ENCODE peak calls at places on chromosomes 2 and 18, in five cellular contexts. One of them, this sample, is unnamed.

GRCh38 chr2:236317938-236318396 is 53.8 kb upstream of the ASB18 start:
- DNase-seq in transverse colon: peak; percentile 67
- DNase-seq in HL-60: no peak
- DNase-seq in GM23338: no peak
- DNase-seq in GM12891: no peak
- DNase-seq in this sample: no peak

GRCh38 chr2:22634167-22634566 is 750.8 kb upstream of the KLHL29 start:
- DNase-seq in GM23338: no peak
- DNase-seq in HL-60: no peak
- DNase-seq in transverse colon: no peak
- DNase-seq in GM12891: no peak
- DNase-seq in this sample: no peak

GRCh38 chr18:23099621-23100020 is 35.7 kb upstream of the CABLES1 start:
- DNase-seq in GM23338: no peak
- DNase-seq in HL-60: no peak
- DNase-seq in GM12891: no peak
- DNase-seq in transverse colon: peak; percentile 69
- DNase-seq in this sample: peak; percentile 62

GRCh38 chr2:224909885-224910517 is 132.3 kb downstream of the DOCK10 start:
- DNase-seq in GM12891: no peak
- DNase-seq in HL-60: peak; percentile 62
- DNase-seq in transverse colon: no peak
- DNase-seq in GM23338: peak; percentile 30
- DNase-seq in this sample: peak; percentile 67

GRCh38 chr2:189560273-189560586 is 20.4 kb downstream of the SLC40A1 start:
- DNase-seq in HL-60: no peak
- DNase-seq in GM23338: no peak
- DNase-seq in transverse colon: no peak
- DNase-seq in GM12891: no peak
- DNase-seq in this sample: no peak

GRCh38 chr2:236631361-236632291 is 62.0 kb downstream of the ACKR3 start:
- DNase-seq in HL-60: no peak
- DNase-seq in GM23338: no peak
- DNase-seq in transverse colon: no peak
- DNase-seq in GM12891: no peak
- DNase-seq in this sample: no peak

GRCh38 chr18:12296087-12296403 is 12.0 kb upstream of the TUBB6 start:
- DNase-seq in HL-60: no peak
- DNase-seq in GM12891: no peak
- DNase-seq in transverse colon: no peak
- DNase-seq in GM23338: no peak
- DNase-seq in this sample: no peak

GRCh38 chr18:6731197-6731596 is 1.7 kb downstream of the ARHGAP28 start:
- DNase-seq in GM12891: no peak
- DNase-seq in transverse colon: no peak
- DNase-seq in GM23338: peak; percentile 25
- DNase-seq in HL-60: no peak
- DNase-seq in this sample: no peak

GRCh38 chr2:236712304-236712703 is 142.7 kb downstream of the ACKR3 start:
- DNase-seq in GM23338: no peak
- DNase-seq in transverse colon: no peak
- DNase-seq in GM12891: no peak
- DNase-seq in HL-60: no peak
- DNase-seq in this sample: no peak

GRCh38 chr18:61546598-61546997 is 213.4 kb downstream of the CDH20 start:
- DNase-seq in GM23338: no peak
- DNase-seq in HL-60: no peak
- DNase-seq in GM12891: no peak
- DNase-seq in transverse colon: no peak
- DNase-seq in this sample: no peak

GRCh38 chr2:111066062-111066593 is 54.6 kb upstream of the BCL2L11 start:
- DNase-seq in GM23338: no peak
- DNase-seq in GM12891: no peak
- DNase-seq in HL-60: peak; percentile 21
- DNase-seq in transverse colon: no peak
- DNase-seq in this sample: no peak

GRCh38 chr2:48006094-48006493 is 99.8 kb upstream of the FBXO11 start:
- DNase-seq in GM12891: no peak
- DNase-seq in HL-60: no peak
- DNase-seq in GM23338: peak; percentile 17
- DNase-seq in transverse colon: no peak
- DNase-seq in this sample: no peak

GRCh38 chr2:120520929-120521912 is 175.3 kb downstream of the INHBB start:
- DNase-seq in HL-60: peak; percentile 25
- DNase-seq in GM12891: peak; percentile 41
- DNase-seq in GM23338: peak; percentile 82
- DNase-seq in transverse colon: peak; percentile 41
- DNase-seq in this sample: peak; percentile 40

GRCh38 chr18:9705183-9705864 is 2.8 kb upstream of the RAB31 start:
- DNase-seq in GM12891: no peak
- DNase-seq in GM23338: no peak
- DNase-seq in transverse colon: no peak
- DNase-seq in HL-60: no peak
- DNase-seq in this sample: no peak

GRCh38 chr2:75210409-75210808 is 11.1 kb upstream of the TACR1 start:
- DNase-seq in HL-60: no peak
- DNase-seq in transverse colon: no peak
- DNase-seq in GM23338: no peak
- DNase-seq in GM12891: no peak
- DNase-seq in this sample: no peak

GRCh38 chr2:27369471-27370025 is 590 bp downstream of the EIF2B4 start:
- DNase-seq in GM12891: no peak
- DNase-seq in transverse colon: no peak
- DNase-seq in HL-60: peak; percentile 54
- DNase-seq in GM23338: peak; percentile 84
- DNase-seq in this sample: peak; percentile 52

GRCh38 chr2:134457765-134458202 is 203.9 kb downstream of the MGAT5 start:
- DNase-seq in HL-60: no peak
- DNase-seq in transverse colon: no peak
- DNase-seq in GM12891: no peak
- DNase-seq in GM23338: no peak
- DNase-seq in this sample: no peak

GRCh38 chr2:8571792-8572499 is 109.9 kb upstream of the ID2 start:
- DNase-seq in transverse colon: peak; percentile 28
- DNase-seq in GM23338: no peak
- DNase-seq in HL-60: no peak
- DNase-seq in GM12891: no peak
- DNase-seq in this sample: no peak

GRCh38 chr2:145185696-145186095 is 665.8 kb upstream of the ZEB2 start:
- DNase-seq in GM12891: no peak
- DNase-seq in GM23338: no peak
- DNase-seq in HL-60: no peak
- DNase-seq in transverse colon: no peak
- DNase-seq in this sample: no peak

GRCh38 chr2:3154146-3154545 is 223.5 kb downstream of the EIPR1 start:
- DNase-seq in GM12891: no peak
- DNase-seq in HL-60: peak; percentile 25
- DNase-seq in GM23338: no peak
- DNase-seq in transverse colon: no peak
- DNase-seq in this sample: no peak

GRCh38 chr18:37565985-37566478 is 434 bp upstream of the CELF4 start:
- DNase-seq in HL-60: no peak
- DNase-seq in GM23338: peak; percentile 77
- DNase-seq in GM12891: no peak
- DNase-seq in transverse colon: no peak
- DNase-seq in this sample: no peak

DNA sequence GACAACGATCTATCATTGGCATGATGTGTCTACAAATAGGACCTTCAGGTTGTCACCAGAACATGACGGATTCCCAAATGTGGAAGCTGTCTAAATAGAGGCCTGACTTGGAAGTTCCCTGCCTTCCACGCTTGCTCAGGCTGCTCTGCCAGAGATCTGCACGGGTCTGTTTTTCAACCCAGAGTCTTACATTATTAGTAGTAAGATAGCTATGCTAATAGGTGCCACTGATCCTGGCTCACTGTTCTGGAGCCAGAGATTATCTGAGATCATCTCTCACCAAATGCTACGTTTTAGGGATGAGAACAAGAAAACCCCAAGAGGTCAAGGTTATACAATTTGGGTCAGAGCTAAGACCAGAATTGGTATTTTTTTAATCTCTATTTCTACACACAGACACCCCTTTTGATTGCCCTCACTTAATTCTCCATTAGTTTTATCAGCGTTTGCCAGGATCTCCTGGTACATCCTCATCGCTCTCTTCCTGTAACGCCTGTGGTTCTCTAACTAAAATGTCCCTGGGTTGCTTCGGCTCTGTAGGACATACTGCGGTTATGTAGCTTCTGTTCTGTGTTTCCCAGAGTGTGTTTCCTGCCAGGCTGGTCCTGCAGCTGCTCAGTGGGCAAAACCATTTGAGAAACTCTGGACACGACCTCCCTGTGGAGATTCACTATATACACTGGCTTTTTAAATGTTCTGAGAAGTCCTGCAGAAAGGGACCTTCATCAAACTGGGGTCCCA is 5.7 kb downstream of the CDC42EP3 start:
- DNase-seq in GM23338: no peak
- DNase-seq in GM12891: no peak
- DNase-seq in HL-60: no peak
- DNase-seq in transverse colon: no peak
- DNase-seq in this sample: no peak
- TF ChIP-seq POLR2AphosphoS5 in GM23338: no peak
- TF ChIP-seq POLR2AphosphoS5 in GM12891: no peak
- TF ChIP-seq POLR2AphosphoS5 in HL-60: no peak
- TF ChIP-seq POLR2AphosphoS5 in transverse colon: no peak
- TF ChIP-seq POLR2AphosphoS5 in this sample: no peak

DNA sequence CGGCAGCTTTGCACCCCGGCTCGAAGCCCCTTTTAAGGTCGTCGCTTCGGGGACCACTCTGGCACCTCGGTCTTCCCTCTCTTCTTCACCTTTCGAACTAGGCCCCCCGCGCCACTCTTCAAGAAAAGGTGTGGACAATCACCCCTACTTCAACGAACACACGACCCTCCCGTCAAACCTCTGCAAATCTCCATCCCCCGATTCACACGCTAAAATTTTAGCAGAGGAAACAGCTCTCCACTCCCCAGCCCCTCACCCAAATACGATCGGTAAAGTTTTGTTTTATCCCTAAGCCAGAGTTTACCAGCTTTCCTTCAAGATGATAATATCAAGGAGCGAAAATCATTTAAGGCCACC is 85.4 kb downstream of the RBMS1 start:
- DNase-seq in transverse colon: no peak
- DNase-seq in GM23338: no peak
- DNase-seq in GM12891: no peak
- DNase-seq in HL-60: no peak
- DNase-seq in this sample: no peak
- TF ChIP-seq POLR2AphosphoS5 in transverse colon: no peak
- TF ChIP-seq POLR2AphosphoS5 in GM23338: no peak
- TF ChIP-seq POLR2AphosphoS5 in GM12891: no peak
- TF ChIP-seq POLR2AphosphoS5 in HL-60: no peak
- TF ChIP-seq POLR2AphosphoS5 in this sample: no peak

GRCh38 chr2:133054297-133054696 is 384.3 kb upstream of the LYPD1 start:
- DNase-seq in HL-60: no peak
- DNase-seq in GM12891: no peak
- DNase-seq in transverse colon: no peak
- DNase-seq in GM23338: peak; percentile 47
- DNase-seq in this sample: no peak
- TF ChIP-seq POLR2AphosphoS5 in HL-60: no peak
- TF ChIP-seq POLR2AphosphoS5 in GM12891: no peak
- TF ChIP-seq POLR2AphosphoS5 in transverse colon: no peak
- TF ChIP-seq POLR2AphosphoS5 in GM23338: no peak
- TF ChIP-seq POLR2AphosphoS5 in this sample: no peak

DNA sequence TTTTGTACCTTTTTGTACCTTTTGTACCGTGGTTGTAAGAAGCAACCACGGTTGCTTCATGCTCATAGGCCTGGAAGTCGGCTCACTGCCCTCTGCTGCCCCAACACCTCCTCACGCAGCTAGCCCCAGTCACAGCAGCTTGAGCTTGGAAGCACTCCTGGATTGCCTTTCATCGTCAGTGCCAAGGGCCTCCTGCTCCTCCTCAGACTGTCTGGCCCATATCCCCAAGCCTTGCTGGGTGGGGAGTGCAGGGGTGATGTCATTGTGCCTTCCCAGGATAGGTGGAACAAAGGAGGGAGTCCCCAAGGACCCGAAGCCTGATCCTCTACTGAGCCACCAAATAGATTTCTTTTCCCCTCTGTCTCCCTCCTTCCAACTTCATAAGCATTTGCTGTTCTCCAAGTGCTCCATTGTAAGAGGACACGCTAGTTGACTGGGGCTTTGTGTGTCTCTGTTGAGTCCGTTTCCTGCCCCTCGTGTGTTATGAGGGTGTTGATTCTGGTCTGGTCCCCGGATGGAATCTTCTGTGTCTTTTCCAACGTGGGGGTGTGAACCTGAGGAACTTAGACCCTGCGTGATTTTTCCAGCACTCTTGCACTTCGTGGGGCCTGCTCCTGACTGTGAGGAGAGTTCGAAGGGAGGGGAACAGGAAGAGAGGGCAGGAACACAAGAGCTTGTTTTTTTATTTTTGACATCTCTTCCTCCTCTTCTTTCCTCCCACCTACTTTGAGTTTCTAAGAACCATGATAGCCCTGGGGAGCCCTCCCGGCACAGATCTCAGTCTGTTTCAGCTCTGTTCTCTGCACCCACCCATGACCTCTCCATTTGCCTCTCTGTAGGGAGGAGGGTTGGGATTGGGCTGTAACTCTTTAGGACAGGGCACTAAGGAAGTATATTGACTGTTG is 127.2 kb upstream of the EML6 start:
- DNase-seq in HL-60: no peak
- DNase-seq in GM23338: no peak
- DNase-seq in GM12891: no peak
- DNase-seq in transverse colon: no peak
- DNase-seq in this sample: no peak
- TF ChIP-seq POLR2AphosphoS5 in HL-60: no peak
- TF ChIP-seq POLR2AphosphoS5 in GM23338: no peak
- TF ChIP-seq POLR2AphosphoS5 in GM12891: no peak
- TF ChIP-seq POLR2AphosphoS5 in transverse colon: no peak
- TF ChIP-seq POLR2AphosphoS5 in this sample: no peak

DNA sequence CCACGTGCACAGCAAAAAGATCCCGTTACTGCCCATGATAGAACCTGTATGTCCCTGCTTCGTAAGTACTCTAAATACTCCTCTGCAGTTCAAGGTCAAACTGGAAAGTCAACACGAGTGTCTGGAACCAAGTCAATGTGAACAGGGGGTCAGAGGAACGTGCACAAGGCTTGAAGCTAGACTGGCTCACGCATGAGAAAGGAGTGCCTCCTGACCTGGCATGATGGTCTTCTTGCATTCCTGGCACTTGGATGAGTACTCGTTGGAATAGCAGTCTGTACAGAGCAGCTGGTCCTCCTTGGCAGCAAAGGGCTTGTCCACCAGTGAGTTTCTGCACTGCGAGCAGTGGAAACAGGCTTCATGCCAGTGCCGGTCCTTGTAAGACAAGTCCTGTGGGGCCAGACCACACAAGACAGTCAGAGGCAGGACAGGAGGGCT is 25.5 kb downstream of the FHL2 start:
- DNase-seq in GM23338: no peak
- DNase-seq in GM12891: no peak
- DNase-seq in HL-60: no peak
- DNase-seq in transverse colon: peak; percentile 48
- DNase-seq in this sample: peak; percentile 53
- TF ChIP-seq POLR2AphosphoS5 in GM23338: no peak
- TF ChIP-seq POLR2AphosphoS5 in GM12891: no peak
- TF ChIP-seq POLR2AphosphoS5 in HL-60: no peak
- TF ChIP-seq POLR2AphosphoS5 in transverse colon: no peak
- TF ChIP-seq POLR2AphosphoS5 in this sample: peak; percentile 33